ENCODE peak calls at places on chromosomes 2 and 18, in nine cellular contexts. One of them, this sample, is unnamed.

GRCh38 chr2:241272298-241272721 is 43.2 kb downstream of the HDLBP start:
- DNase-seq in HL-60: peak; percentile 43
- DNase-seq in gastrocnemius medialis: no peak
- DNase-seq in lower leg skin: peak; percentile 90
- DNase-seq in osteoblast: no peak
- DNase-seq in bronchial epithelial cell: no peak
- DNase-seq in heart left ventricle: peak; percentile 62
- DNase-seq in fibroblast of the aortic adventitia: no peak
- DNase-seq in pancreas: peak; percentile 72
- DNase-seq in this sample: no peak

GRCh38 chr2:29130295-29130694 is 15.1 kb downstream of the CLIP4 start:
- DNase-seq in pancreas: no peak
- DNase-seq in gastrocnemius medialis: no peak
- DNase-seq in bronchial epithelial cell: peak; percentile 94
- DNase-seq in fibroblast of the aortic adventitia: peak; percentile 90
- DNase-seq in lower leg skin: no peak
- DNase-seq in HL-60: no peak
- DNase-seq in heart left ventricle: no peak
- DNase-seq in osteoblast: no peak
- DNase-seq in this sample: peak; percentile 62

GRCh38 chr2:27078267-27079194 is at the start of gene EMILIN1:
- DNase-seq in bronchial epithelial cell: no peak
- DNase-seq in pancreas: no peak
- DNase-seq in heart left ventricle: peak; percentile 88
- DNase-seq in fibroblast of the aortic adventitia: peak; percentile 97
- DNase-seq in HL-60: no peak
- DNase-seq in gastrocnemius medialis: peak; percentile 77
- DNase-seq in osteoblast: peak; percentile 98
- DNase-seq in lower leg skin: peak; percentile 97
- DNase-seq in this sample: no peak

GRCh38 chr2:60989256-60989655 is 28.3 kb upstream of the PEX13 start:
- DNase-seq in pancreas: no peak
- DNase-seq in lower leg skin: no peak
- DNase-seq in bronchial epithelial cell: peak; percentile 13
- DNase-seq in heart left ventricle: no peak
- DNase-seq in HL-60: no peak
- DNase-seq in osteoblast: no peak
- DNase-seq in gastrocnemius medialis: no peak
- DNase-seq in fibroblast of the aortic adventitia: no peak
- DNase-seq in this sample: no peak

GRCh38 chr2:1512321-1513289 is 99.3 kb downstream of the TPO start:
- DNase-seq in lower leg skin: no peak
- DNase-seq in pancreas: no peak
- DNase-seq in osteoblast: peak; percentile 58
- DNase-seq in heart left ventricle: no peak
- DNase-seq in fibroblast of the aortic adventitia: no peak
- DNase-seq in gastrocnemius medialis: no peak
- DNase-seq in bronchial epithelial cell: no peak
- DNase-seq in HL-60: no peak
- DNase-seq in this sample: no peak

GRCh38 chr2:161353543-161353942 is 45.3 kb downstream of the PSMD14 start:
- DNase-seq in osteoblast: no peak
- DNase-seq in fibroblast of the aortic adventitia: no peak
- DNase-seq in gastrocnemius medialis: no peak
- DNase-seq in lower leg skin: no peak
- DNase-seq in HL-60: no peak
- DNase-seq in heart left ventricle: no peak
- DNase-seq in pancreas: no peak
- DNase-seq in bronchial epithelial cell: no peak
- DNase-seq in this sample: no peak

GRCh38 chr2:10493636-10494281 is 45.6 kb upstream of the ODC1 start:
- DNase-seq in gastrocnemius medialis: peak; percentile 19
- DNase-seq in HL-60: no peak
- DNase-seq in lower leg skin: peak; percentile 89
- DNase-seq in heart left ventricle: no peak
- DNase-seq in osteoblast: peak; percentile 95
- DNase-seq in bronchial epithelial cell: peak; percentile 99
- DNase-seq in pancreas: no peak
- DNase-seq in fibroblast of the aortic adventitia: peak; percentile 33
- DNase-seq in this sample: peak; percentile 25

GRCh38 chr2:148730085-148730484 is 85.5 kb downstream of the EPC2 start:
- DNase-seq in osteoblast: no peak
- DNase-seq in HL-60: no peak
- DNase-seq in bronchial epithelial cell: peak; percentile 4
- DNase-seq in heart left ventricle: no peak
- DNase-seq in pancreas: no peak
- DNase-seq in lower leg skin: no peak
- DNase-seq in fibroblast of the aortic adventitia: peak; percentile 10
- DNase-seq in gastrocnemius medialis: no peak
- DNase-seq in this sample: no peak

GRCh38 chr18:54675076-54675475 is 84.0 kb downstream of the DYNAP start:
- DNase-seq in bronchial epithelial cell: no peak
- DNase-seq in gastrocnemius medialis: no peak
- DNase-seq in lower leg skin: no peak
- DNase-seq in fibroblast of the aortic adventitia: no peak
- DNase-seq in pancreas: no peak
- DNase-seq in osteoblast: no peak
- DNase-seq in heart left ventricle: no peak
- DNase-seq in HL-60: no peak
- DNase-seq in this sample: no peak

GRCh38 chr2:64275174-64275466 is 130.9 kb upstream of the PELI1 start:
- DNase-seq in gastrocnemius medialis: no peak
- DNase-seq in pancreas: no peak
- DNase-seq in HL-60: no peak
- DNase-seq in heart left ventricle: no peak
- DNase-seq in osteoblast: no peak
- DNase-seq in lower leg skin: no peak
- DNase-seq in bronchial epithelial cell: no peak
- DNase-seq in fibroblast of the aortic adventitia: no peak
- DNase-seq in this sample: no peak

GRCh38 chr2:64276417-64277095 is 132.3 kb upstream of the PELI1 start:
- DNase-seq in HL-60: no peak
- DNase-seq in heart left ventricle: no peak
- DNase-seq in bronchial epithelial cell: peak; percentile 40
- DNase-seq in lower leg skin: no peak
- DNase-seq in pancreas: no peak
- DNase-seq in osteoblast: no peak
- DNase-seq in fibroblast of the aortic adventitia: peak; percentile 31
- DNase-seq in gastrocnemius medialis: no peak
- DNase-seq in this sample: no peak

GRCh38 chr2:64273524-64274398 is 129.5 kb upstream of the PELI1 start:
- DNase-seq in HL-60: peak; percentile 71
- DNase-seq in fibroblast of the aortic adventitia: peak; percentile 87
- DNase-seq in bronchial epithelial cell: peak; percentile 94
- DNase-seq in heart left ventricle: peak; percentile 43
- DNase-seq in osteoblast: peak; percentile 89
- DNase-seq in lower leg skin: peak; percentile 90
- DNase-seq in pancreas: no peak
- DNase-seq in gastrocnemius medialis: peak; percentile 59
- DNase-seq in this sample: no peak

GRCh38 chr2:64274399-64275173 is 130.4 kb upstream of the PELI1 start:
- DNase-seq in fibroblast of the aortic adventitia: no peak
- DNase-seq in lower leg skin: no peak
- DNase-seq in heart left ventricle: no peak
- DNase-seq in gastrocnemius medialis: no peak
- DNase-seq in HL-60: no peak
- DNase-seq in pancreas: no peak
- DNase-seq in bronchial epithelial cell: peak; percentile 72
- DNase-seq in osteoblast: no peak
- DNase-seq in this sample: no peak

GRCh38 chr2:64277101-64277849 is 133.1 kb upstream of the PELI1 start:
- DNase-seq in fibroblast of the aortic adventitia: no peak
- DNase-seq in gastrocnemius medialis: no peak
- DNase-seq in osteoblast: no peak
- DNase-seq in lower leg skin: no peak
- DNase-seq in pancreas: no peak
- DNase-seq in bronchial epithelial cell: peak; percentile 55
- DNase-seq in heart left ventricle: no peak
- DNase-seq in HL-60: peak; percentile 44
- DNase-seq in this sample: no peak
- TF ChIP-seq CTCF in fibroblast of the aortic adventitia: no peak
- TF ChIP-seq CTCF in gastrocnemius medialis: no peak
- TF ChIP-seq CTCF in osteoblast: no peak
- TF ChIP-seq CTCF in lower leg skin: no peak
- TF ChIP-seq CTCF in pancreas: no peak
- TF ChIP-seq CTCF in bronchial epithelial cell: no peak
- TF ChIP-seq CTCF in heart left ventricle: no peak
- TF ChIP-seq CTCF in HL-60: no peak
- TF ChIP-seq CTCF in this sample: no peak

GRCh38 chr2:184696644-184697043 is 98.3 kb downstream of the ZNF804A start:
- DNase-seq in osteoblast: no peak
- DNase-seq in HL-60: no peak
- DNase-seq in fibroblast of the aortic adventitia: no peak
- DNase-seq in gastrocnemius medialis: no peak
- DNase-seq in lower leg skin: no peak
- DNase-seq in pancreas: no peak
- DNase-seq in bronchial epithelial cell: no peak
- DNase-seq in heart left ventricle: no peak
- DNase-seq in this sample: no peak

GRCh38 chr2:184689633-184690032 is 91.3 kb downstream of the ZNF804A start:
- DNase-seq in lower leg skin: no peak
- DNase-seq in HL-60: no peak
- DNase-seq in fibroblast of the aortic adventitia: peak; percentile 25
- DNase-seq in heart left ventricle: no peak
- DNase-seq in gastrocnemius medialis: no peak
- DNase-seq in pancreas: no peak
- DNase-seq in bronchial epithelial cell: no peak
- DNase-seq in osteoblast: no peak
- DNase-seq in this sample: no peak

GRCh38 chr2:184692137-184692734 is 93.9 kb downstream of the ZNF804A start:
- DNase-seq in gastrocnemius medialis: no peak
- DNase-seq in pancreas: no peak
- DNase-seq in osteoblast: no peak
- DNase-seq in HL-60: no peak
- DNase-seq in fibroblast of the aortic adventitia: peak; percentile 80
- DNase-seq in bronchial epithelial cell: no peak
- DNase-seq in lower leg skin: no peak
- DNase-seq in heart left ventricle: no peak
- DNase-seq in this sample: no peak
- H3K4me3 ChIP-seq in gastrocnemius medialis: no peak overlapping the region
- H3K4me3 ChIP-seq in pancreas: no peak overlapping the region
- H3K4me3 ChIP-seq in osteoblast: no peak overlapping the region
- H3K4me3 ChIP-seq in HL-60: no peak overlapping the region
- H3K4me3 ChIP-seq in fibroblast of the aortic adventitia: no peak overlapping the region
- H3K4me3 ChIP-seq in bronchial epithelial cell: no peak overlapping the region
- H3K4me3 ChIP-seq in lower leg skin: no peak overlapping the region
- H3K4me3 ChIP-seq in heart left ventricle: no peak overlapping the region
- H3K4me3 ChIP-seq in this sample: no peak overlapping the region

GRCh38 chr2:105405291-105405690 is 6.4 kb upstream of the FHL2 start:
- DNase-seq in gastrocnemius medialis: no peak
- DNase-seq in osteoblast: no peak
- DNase-seq in lower leg skin: peak; percentile 31
- DNase-seq in bronchial epithelial cell: no peak
- DNase-seq in pancreas: no peak
- DNase-seq in fibroblast of the aortic adventitia: peak; percentile 57
- DNase-seq in heart left ventricle: peak; percentile 22
- DNase-seq in HL-60: no peak
- DNase-seq in this sample: no peak

GRCh38 chr2:105404736-105405135 is 5.9 kb upstream of the FHL2 start:
- DNase-seq in HL-60: no peak
- DNase-seq in osteoblast: no peak
- DNase-seq in pancreas: no peak
- DNase-seq in fibroblast of the aortic adventitia: no peak
- DNase-seq in lower leg skin: no peak
- DNase-seq in gastrocnemius medialis: no peak
- DNase-seq in heart left ventricle: no peak
- DNase-seq in bronchial epithelial cell: no peak
- DNase-seq in this sample: no peak

GRCh38 chr2:105403241-105403784 is 4.5 kb upstream of the FHL2 start:
- DNase-seq in osteoblast: no peak
- DNase-seq in pancreas: no peak
- DNase-seq in HL-60: no peak
- DNase-seq in heart left ventricle: peak; percentile 15
- DNase-seq in gastrocnemius medialis: no peak
- DNase-seq in fibroblast of the aortic adventitia: no peak
- DNase-seq in lower leg skin: no peak
- DNase-seq in bronchial epithelial cell: peak; percentile 94
- DNase-seq in this sample: no peak

GRCh38 chr2:105402809-105403208 is 4.0 kb upstream of the FHL2 start:
- DNase-seq in heart left ventricle: no peak
- DNase-seq in pancreas: no peak
- DNase-seq in bronchial epithelial cell: no peak
- DNase-seq in gastrocnemius medialis: no peak
- DNase-seq in HL-60: no peak
- DNase-seq in osteoblast: no peak
- DNase-seq in fibroblast of the aortic adventitia: no peak
- DNase-seq in lower leg skin: no peak
- DNase-seq in this sample: no peak

GRCh38 chr2:105403785-105404698 is 5.2 kb upstream of the FHL2 start:
- DNase-seq in osteoblast: peak; percentile 94
- DNase-seq in gastrocnemius medialis: no peak
- DNase-seq in heart left ventricle: peak; percentile 33
- DNase-seq in bronchial epithelial cell: peak; percentile 100
- DNase-seq in fibroblast of the aortic adventitia: peak; percentile 90
- DNase-seq in HL-60: no peak
- DNase-seq in lower leg skin: peak; percentile 81
- DNase-seq in pancreas: no peak
- DNase-seq in this sample: no peak
- TF ChIP-seq CTCF in osteoblast: peak; percentile 57
- TF ChIP-seq CTCF in gastrocnemius medialis: peak; percentile 43
- TF ChIP-seq CTCF in heart left ventricle: no peak
- TF ChIP-seq CTCF in bronchial epithelial cell: peak; percentile 44
- TF ChIP-seq CTCF in fibroblast of the aortic adventitia: peak; percentile 60
- TF ChIP-seq CTCF in HL-60: no peak
- TF ChIP-seq CTCF in lower leg skin: no peak
- TF ChIP-seq CTCF in pancreas: no peak
- TF ChIP-seq CTCF in this sample: no peak

GRCh38 chr2:235857613-235858012 is 310.6 kb downstream of the GBX2 start:
- DNase-seq in lower leg skin: no peak
- DNase-seq in gastrocnemius medialis: no peak
- DNase-seq in pancreas: no peak
- DNase-seq in bronchial epithelial cell: no peak
- DNase-seq in HL-60: no peak
- DNase-seq in heart left ventricle: no peak
- DNase-seq in osteoblast: no peak
- DNase-seq in fibroblast of the aortic adventitia: peak; percentile 16
- DNase-seq in this sample: no peak

GRCh38 chr2:235854276-235854675 is 313.9 kb downstream of the GBX2 start:
- DNase-seq in HL-60: no peak
- DNase-seq in lower leg skin: peak; percentile 77
- DNase-seq in bronchial epithelial cell: no peak
- DNase-seq in pancreas: no peak
- DNase-seq in heart left ventricle: peak; percentile 50
- DNase-seq in gastrocnemius medialis: no peak
- DNase-seq in fibroblast of the aortic adventitia: no peak
- DNase-seq in osteoblast: no peak
- DNase-seq in this sample: no peak

GRCh38 chr2:235855011-235855410 is 313.2 kb downstream of the GBX2 start:
- DNase-seq in osteoblast: no peak
- DNase-seq in pancreas: no peak
- DNase-seq in gastrocnemius medialis: no peak
- DNase-seq in lower leg skin: peak; percentile 56
- DNase-seq in fibroblast of the aortic adventitia: no peak
- DNase-seq in heart left ventricle: no peak
- DNase-seq in HL-60: no peak
- DNase-seq in bronchial epithelial cell: no peak
- DNase-seq in this sample: no peak

GRCh38 chr2:235856151-235856819 is 311.9 kb downstream of the GBX2 start:
- DNase-seq in pancreas: no peak
- DNase-seq in gastrocnemius medialis: no peak
- DNase-seq in bronchial epithelial cell: peak; percentile 25
- DNase-seq in heart left ventricle: no peak
- DNase-seq in lower leg skin: no peak
- DNase-seq in HL-60: no peak
- DNase-seq in osteoblast: peak; percentile 86
- DNase-seq in fibroblast of the aortic adventitia: no peak
- DNase-seq in this sample: no peak

GRCh38 chr2:235856820-235857185 is 311.4 kb downstream of the GBX2 start:
- DNase-seq in bronchial epithelial cell: no peak
- DNase-seq in lower leg skin: no peak
- DNase-seq in osteoblast: no peak
- DNase-seq in fibroblast of the aortic adventitia: no peak
- DNase-seq in HL-60: no peak
- DNase-seq in gastrocnemius medialis: no peak
- DNase-seq in pancreas: no peak
- DNase-seq in heart left ventricle: no peak
- DNase-seq in this sample: no peak
- H3K4me3 ChIP-seq in bronchial epithelial cell: no peak overlapping the region
- H3K4me3 ChIP-seq in lower leg skin: no peak overlapping the region
- H3K4me3 ChIP-seq in osteoblast: no peak overlapping the region
- H3K4me3 ChIP-seq in fibroblast of the aortic adventitia: no peak overlapping the region
- H3K4me3 ChIP-seq in HL-60: no peak overlapping the region
- H3K4me3 ChIP-seq in gastrocnemius medialis: no peak overlapping the region
- H3K4me3 ChIP-seq in pancreas: no peak overlapping the region
- H3K4me3 ChIP-seq in heart left ventricle: no peak overlapping the region
- H3K4me3 ChIP-seq in this sample: no peak overlapping the region

This sample was measured in GM12864.